ENCODE peak calls at places on chromosome 2, in seven cellular contexts. W is central memory CD8-positive, alpha-beta T cell; E is activated CD8-positive, alpha-beta memory T cell treated with anti-CD3 and anti-CD28 coated beads, Interleukin-2, amount 10 ng/mL, durations not matched to agents 7 days and 5 days; O is GM13977; R is anterior cingulate cortex; U is neural progenitor cell; H is NCI-H226. G is an unnamed sample.
A peak's percentile ranks its signal among the peaks of the same experiment; 100 is the strongest.

GRCh38 chr2:222136106-222136630 is 162.6 kb downstream of the PAX3 start:
- DNase-seq in W (no peak), E (no peak), O (no peak), R (no peak), U (peak; percentile 23), H (no peak), G (no peak)

GRCh38 chr2:185583058-185583816 is 155.4 kb upstream of the FSIP2 start:
- DNase-seq in W (no peak), E (no peak), O (no peak), R (no peak), U (no peak), H (peak; percentile 92), G (no peak)

GRCh38 chr2:35082072-35082471 is 1273.5 kb upstream of the CRIM1 start:
- DNase-seq in W (no peak), E (no peak), O (no peak), R (no peak), U (no peak), H (no peak), G (no peak)

GRCh38 chr2:8669157-8669852 is 12.6 kb upstream of the ID2 start:
- DNase-seq in W (no peak), E (no peak), O (no peak), R (no peak), U (no peak), H (no peak), G (no peak)

GRCh38 chr2:217934321-217935131 is 68.3 kb downstream of the TNS1 start:
- DNase-seq in W (no peak), E (no peak), O (no peak), R (no peak), U (no peak), H (peak; percentile 67), G (peak; percentile 67)

GRCh38 chr2:38601463-38602135 is 1.1 kb downstream of the HNRNPLL start:
- DNase-seq in W (no peak), E (no peak), O (no peak), R (no peak), U (peak; percentile 56), H (no peak), G (no peak)

GRCh38 chr2:216286616-216287231 is 85.6 kb downstream of the MARCHF4 start:
- DNase-seq in W (no peak), E (no peak), O (no peak), R (no peak), U (no peak), H (no peak), G (no peak)

GRCh38 chr2:28896906-28897305 is 2.4 kb downstream of the WDR43 start:
- DNase-seq in W (no peak), E (no peak), O (no peak), R (no peak), U (no peak), H (peak; percentile 66), G (no peak)

GRCh38 chr2:69969991-69970390 is 8.6 kb upstream of the ASPRV1 start:
- DNase-seq in W (no peak), E (no peak), O (no peak), R (no peak), U (no peak), H (no peak), G (no peak)

GRCh38 chr2:163191372-163191771 is 352.8 kb upstream of the KCNH7 start:
- DNase-seq in W (no peak), E (no peak), O (peak; percentile 14), R (no peak), U (peak; percentile 62), H (no peak), G (peak; percentile 2)

GRCh38 chr2:29009711-29010677 is 28.9 kb downstream of the TOGARAM2 start:
- DNase-seq in W (peak; percentile 38), E (peak; percentile 81), O (no peak), R (no peak), U (no peak), H (no peak), G (no peak)

GRCh38 chr2:64779117-64779690 is 125.5 kb upstream of the SERTAD2 start:
- DNase-seq in W (no peak), E (no peak), O (no peak), R (no peak), U (no peak), H (peak; percentile 89), G (no peak)

GRCh38 chr2:178574789-178575188 is 94.5 kb downstream of the PLEKHA3 start:
- DNase-seq in W (no peak), E (no peak), O (no peak), R (no peak), U (no peak), H (no peak), G (no peak)

GRCh38 chr2:19747310-19748072 is 154.3 kb downstream of the TTC32 start:
- DNase-seq in W (no peak), E (peak; percentile 9), O (no peak), R (no peak), U (no peak), H (no peak), G (peak; percentile 30)

GRCh38 chr2:160742679-160743078 is 249.1 kb upstream of the RBMS1 start:
- DNase-seq in W (no peak), E (no peak), O (no peak), R (no peak), U (no peak), H (no peak), G (no peak)

GRCh38 chr2:187165936-187166335 is 282.1 kb downstream of the CALCRL start:
- DNase-seq in W (no peak), E (no peak), O (no peak), R (no peak), U (peak; percentile 14), H (no peak), G (no peak)

GRCh38 chr2:40434638-40435296 is 17.1 kb downstream of the SLC8A1 start:
- DNase-seq in W (no peak), E (no peak), O (no peak), R (no peak), U (no peak), H (peak; percentile 98), G (no peak)

GRCh38 chr2:27060323-27060722 is 8.9 kb downstream of the AGBL5 start:
- DNase-seq in W (no peak), E (no peak), O (no peak), R (no peak), U (no peak), H (no peak), G (no peak)

GRCh38 chr2:216298719-216299118 is 73.6 kb downstream of the MARCHF4 start:
- DNase-seq in W (no peak), E (no peak), O (no peak), R (no peak), U (no peak), H (peak; percentile 60), G (no peak)

GRCh38 chr2:113167115-113167932 is 6.4 kb upstream of the PSD4 start:
- DNase-seq in W (no peak), E (peak; percentile 69), O (no peak), R (no peak), U (no peak), H (no peak), G (no peak)

GRCh38 chr2:237201461-237202287 is 116.0 kb downstream of the COPS8 start:
- DNase-seq in W (no peak), E (peak; percentile 39), O (peak; percentile 44), R (no peak), U (no peak), H (no peak), G (no peak)

GRCh38 chr2:176317246-176318065 is 48.2 kb downstream of the MTX2 start:
- DNase-seq in W (no peak), E (no peak), O (no peak), R (no peak), U (no peak), H (no peak), G (no peak)

GRCh38 chr2:58834404-58834803 is 593.3 kb upstream of the FANCL start:
- DNase-seq in W (no peak), E (no peak), O (no peak), R (no peak), U (peak; percentile 74), H (no peak), G (no peak)

GRCh38 chr2:10120938-10121574 is 1.5 kb upstream of the RRM2 start:
- DNase-seq in W (no peak), E (no peak), O (peak; percentile 50), R (no peak), U (no peak), H (peak; percentile 25), G (no peak)

GRCh38 chr2:215931256-215931903 is 82.0 kb downstream of the MREG start:
- DNase-seq in W (peak; percentile 20), E (peak; percentile 72), O (peak; percentile 47), R (peak; percentile 22), U (peak; percentile 74), H (peak; percentile 35), G (peak; percentile 10)

GRCh38 chr2:169755083-169755870 is 21.6 kb downstream of the KLHL23 start:
- DNase-seq in W (no peak), E (no peak), O (no peak), R (no peak), U (no peak), H (no peak), G (no peak)

GRCh38 chr2:75788925-75789324 is 78.2 kb upstream of the GCFC2 start:
- DNase-seq in W (no peak), E (no peak), O (no peak), R (no peak), U (no peak), H (no peak), G (no peak)

GRCh38 chr2:241050624-241051577 is 51.2 kb downstream of the MTERF4 start:
- DNase-seq in W (no peak), E (no peak), O (no peak), R (no peak), U (no peak), H (no peak), G (no peak)

GRCh38 chr2:127541849-127542630 is 6.6 kb downstream of the MYO7B start:
- DNase-seq in W (no peak), E (no peak), O (no peak), R (no peak), U (no peak), H (no peak), G (no peak)

GRCh38 chr2:227280895-227281294 is 44.2 kb upstream of the MFF start:
- DNase-seq in W (no peak), E (no peak), O (no peak), R (no peak), U (no peak), H (no peak), G (no peak)

GRCh38 chr2:233446616-233447305 is 92.5 kb downstream of the DGKD start:
- DNase-seq in W (no peak), E (no peak), O (no peak), R (no peak), U (no peak), H (no peak), G (no peak)

GRCh38 chr2:110157153-110157793 is 41.7 kb upstream of the MALL start:
- DNase-seq in W (no peak), E (peak; percentile 46), O (peak; percentile 49), R (no peak), U (peak; percentile 32), H (peak; percentile 45), G (peak; percentile 27)

GRCh38 chr2:11377915-11378649 is 33.6 kb upstream of the ROCK2 start:
- DNase-seq in W (no peak), E (no peak), O (peak; percentile 76), R (no peak), U (no peak), H (no peak), G (no peak)

GRCh38 chr2:42974303-42974696 is 181.9 kb upstream of the HAAO start:
- DNase-seq in W (no peak), E (no peak), O (no peak), R (no peak), U (no peak), H (peak; percentile 85), G (no peak)

GRCh38 chr2:179524940-179525339 is 260.3 kb upstream of the SESTD1 start:
- DNase-seq in W (no peak), E (no peak), O (no peak), R (no peak), U (no peak), H (no peak), G (no peak)

GRCh38 chr2:168323456-168324058 is 76.2 kb upstream of the STK39 start:
- DNase-seq in W (no peak), E (no peak), O (no peak), R (no peak), U (no peak), H (no peak), G (no peak)

GRCh38 chr2:33425156-33425555 is 51.3 kb upstream of the RASGRP3 start:
- DNase-seq in W (no peak), E (no peak), O (no peak), R (no peak), U (no peak), H (no peak), G (no peak)

GRCh38 chr2:101400048-101400447 is 12.7 kb upstream of the CREG2 start:
- DNase-seq in W (no peak), E (no peak), O (no peak), R (no peak), U (no peak), H (no peak), G (no peak)

G was measured in frontal cortex.